ENCODE peak calls at places on chromosomes 13 and 19, in nine cellular contexts. One of them, this sample, is unnamed. For H3K27me3, the result is how much of the 10 kb centered on the place peaks cover.

GRCh38 chr13:48782429-48782840 is 128.7 kb downstream of the CYSLTR2 start:
- DNase-seq in colonic mucosa: no peak
- DNase-seq in esophagus muscularis mucosa: peak
- DNase-seq in left ventricle myocardium inferior: no peak
- DNase-seq in uterus: no peak
- DNase-seq in heart right ventricle: no peak
- DNase-seq in adrenal gland: no peak
- DNase-seq in thyroid gland: peak
- DNase-seq in tibial nerve: no peak
- DNase-seq in this sample: no peak

GRCh38 chr19:18464646-18465045 is 26.7 kb upstream of the ISYNA1 start:
- DNase-seq in tibial nerve: peak
- DNase-seq in left ventricle myocardium inferior: peak
- DNase-seq in esophagus muscularis mucosa: peak
- DNase-seq in adrenal gland: peak
- DNase-seq in uterus: peak
- DNase-seq in colonic mucosa: peak
- DNase-seq in thyroid gland: peak
- DNase-seq in heart right ventricle: peak
- DNase-seq in this sample: no peak

GRCh38 chr13:26476111-26476743 is 81.3 kb upstream of the WASF3 start:
- DNase-seq in adrenal gland: no peak
- DNase-seq in esophagus muscularis mucosa: no peak
- DNase-seq in uterus: no peak
- DNase-seq in tibial nerve: peak
- DNase-seq in thyroid gland: peak
- DNase-seq in colonic mucosa: no peak
- DNase-seq in left ventricle myocardium inferior: peak
- DNase-seq in heart right ventricle: no peak
- DNase-seq in this sample: no peak

GRCh38 chr13:51523082-51523518 is 61.2 kb upstream of the WDFY2 start:
- DNase-seq in colonic mucosa: no peak
- DNase-seq in left ventricle myocardium inferior: no peak
- DNase-seq in uterus: peak
- DNase-seq in tibial nerve: no peak
- DNase-seq in heart right ventricle: no peak
- DNase-seq in thyroid gland: peak
- DNase-seq in adrenal gland: peak
- DNase-seq in esophagus muscularis mucosa: no peak
- DNase-seq in this sample: no peak

GRCh38 chr19:30425885-30426838 is 54.0 kb downstream of the ZNF536 start:
- DNase-seq in esophagus muscularis mucosa: no peak
- DNase-seq in uterus: no peak
- DNase-seq in adrenal gland: no peak
- DNase-seq in colonic mucosa: no peak
- DNase-seq in left ventricle myocardium inferior: no peak
- DNase-seq in thyroid gland: no peak
- DNase-seq in heart right ventricle: no peak
- DNase-seq in tibial nerve: no peak
- DNase-seq in this sample: no peak

GRCh38 chr13:110944121-110944967 is 29.5 kb upstream of the ANKRD10 start:
- DNase-seq in esophagus muscularis mucosa: no peak
- DNase-seq in uterus: no peak
- DNase-seq in left ventricle myocardium inferior: no peak
- DNase-seq in tibial nerve: no peak
- DNase-seq in adrenal gland: no peak
- DNase-seq in heart right ventricle: no peak
- DNase-seq in colonic mucosa: no peak
- DNase-seq in thyroid gland: no peak
- DNase-seq in this sample: peak

GRCh38 chr19:14113762-14114414 is 3.7 kb downstream of the PRKACA start:
- DNase-seq in colonic mucosa: peak
- DNase-seq in left ventricle myocardium inferior: peak
- DNase-seq in esophagus muscularis mucosa: no peak
- DNase-seq in adrenal gland: peak
- DNase-seq in thyroid gland: no peak
- DNase-seq in heart right ventricle: peak
- DNase-seq in uterus: no peak
- DNase-seq in tibial nerve: no peak
- DNase-seq in this sample: no peak

GRCh38 chr19:13839938-13840750 is 36.8 kb upstream of the NANOS3 start:
- DNase-seq in adrenal gland: peak
- DNase-seq in left ventricle myocardium inferior: peak
- DNase-seq in tibial nerve: peak
- DNase-seq in heart right ventricle: peak
- DNase-seq in uterus: peak
- DNase-seq in thyroid gland: peak
- DNase-seq in esophagus muscularis mucosa: no peak
- DNase-seq in colonic mucosa: peak
- DNase-seq in this sample: no peak

GRCh38 chr13:33637978-33638743 is 179.8 kb upstream of the RFC3 start:
- DNase-seq in tibial nerve: no peak
- DNase-seq in colonic mucosa: no peak
- DNase-seq in uterus: no peak
- DNase-seq in thyroid gland: no peak
- DNase-seq in adrenal gland: peak
- DNase-seq in heart right ventricle: no peak
- DNase-seq in left ventricle myocardium inferior: no peak
- DNase-seq in esophagus muscularis mucosa: no peak
- DNase-seq in this sample: no peak

GRCh38 chr19:10692673-10693264 is 8.5 kb upstream of the QTRT1 start:
- DNase-seq in esophagus muscularis mucosa: no peak
- DNase-seq in heart right ventricle: no peak
- DNase-seq in thyroid gland: no peak
- DNase-seq in uterus: no peak
- DNase-seq in adrenal gland: no peak
- DNase-seq in colonic mucosa: no peak
- DNase-seq in tibial nerve: no peak
- DNase-seq in left ventricle myocardium inferior: no peak
- DNase-seq in this sample: no peak

GRCh38 chr19:43936219-43936618 is 1.1 kb upstream of the ZNF45 start:
- DNase-seq in left ventricle myocardium inferior: no peak
- DNase-seq in esophagus muscularis mucosa: no peak
- DNase-seq in tibial nerve: no peak
- DNase-seq in uterus: no peak
- DNase-seq in thyroid gland: no peak
- DNase-seq in heart right ventricle: no peak
- DNase-seq in adrenal gland: no peak
- DNase-seq in colonic mucosa: peak
- DNase-seq in this sample: no peak
- H3K4me3 ChIP-seq in left ventricle myocardium inferior: no peak
- H3K4me3 ChIP-seq in esophagus muscularis mucosa: no peak
- H3K4me3 ChIP-seq in tibial nerve: no peak
- H3K4me3 ChIP-seq in uterus: no peak
- H3K4me3 ChIP-seq in thyroid gland: no peak
- H3K4me3 ChIP-seq in heart right ventricle: no peak
- H3K4me3 ChIP-seq in adrenal gland: no peak
- H3K4me3 ChIP-seq in colonic mucosa: no peak
- H3K4me3 ChIP-seq in this sample: no peak

DNA sequence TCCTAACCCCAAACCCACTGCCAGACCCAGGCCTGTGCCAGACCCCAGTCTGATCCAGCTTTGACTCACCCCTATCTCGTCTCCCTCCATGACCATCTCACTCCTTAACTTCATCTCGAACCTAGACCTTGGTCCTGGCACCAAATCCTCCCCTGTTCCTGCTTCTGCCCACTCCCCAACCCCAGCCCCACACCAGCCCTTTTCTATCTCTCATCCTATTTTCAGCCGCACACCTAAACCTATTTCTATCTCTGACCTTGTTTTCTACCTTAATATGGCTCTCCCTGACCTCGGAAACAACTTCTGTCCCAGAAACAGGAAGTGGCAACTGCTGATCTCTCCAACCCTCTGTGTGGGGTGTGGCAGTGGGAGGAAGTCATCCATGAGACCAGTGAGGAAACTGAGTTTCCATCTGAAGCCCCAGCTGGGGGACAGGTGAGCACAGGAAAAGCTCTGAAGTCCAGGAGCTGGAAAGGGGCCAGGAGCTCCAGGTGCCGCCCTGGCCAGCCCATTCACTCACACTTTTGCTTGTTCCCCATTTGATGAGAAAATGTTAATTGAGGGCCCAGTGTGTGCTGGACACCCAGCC is 13.7 kb downstream of the PTH2 start:
- DNase-seq in left ventricle myocardium inferior: no peak
- DNase-seq in colonic mucosa: no peak
- DNase-seq in esophagus muscularis mucosa: no peak
- DNase-seq in adrenal gland: no peak
- DNase-seq in uterus: no peak
- DNase-seq in heart right ventricle: no peak
- DNase-seq in thyroid gland: no peak
- DNase-seq in tibial nerve: no peak
- DNase-seq in this sample: no peak
- H3K27me3 ChIP-seq in left ventricle myocardium inferior: half or more
- H3K27me3 ChIP-seq in colonic mucosa: under half
- H3K27me3 ChIP-seq in esophagus muscularis mucosa: under half
- H3K27me3 ChIP-seq in adrenal gland: under half
- H3K27me3 ChIP-seq in uterus: under half
- H3K27me3 ChIP-seq in heart right ventricle: under half
- H3K27me3 ChIP-seq in thyroid gland: under half
- H3K27me3 ChIP-seq in tibial nerve: under half
- H3K27me3 ChIP-seq in this sample: under half

GRCh38 chr19:19672816-19673215 is 4.2 kb downstream of the ZNF101 start:
- DNase-seq in colonic mucosa: no peak
- DNase-seq in heart right ventricle: no peak
- DNase-seq in esophagus muscularis mucosa: no peak
- DNase-seq in tibial nerve: no peak
- DNase-seq in thyroid gland: no peak
- DNase-seq in uterus: no peak
- DNase-seq in adrenal gland: no peak
- DNase-seq in left ventricle myocardium inferior: no peak
- DNase-seq in this sample: no peak

GRCh38 chr19:19679176-19680073 is 10.8 kb downstream of the ZNF101 start:
- DNase-seq in heart right ventricle: no peak
- DNase-seq in colonic mucosa: no peak
- DNase-seq in esophagus muscularis mucosa: no peak
- DNase-seq in left ventricle myocardium inferior: no peak
- DNase-seq in adrenal gland: no peak
- DNase-seq in thyroid gland: no peak
- DNase-seq in tibial nerve: no peak
- DNase-seq in uterus: no peak
- DNase-seq in this sample: no peak

GRCh38 chr19:19674315-19674714 is 5.7 kb downstream of the ZNF101 start:
- DNase-seq in colonic mucosa: no peak
- DNase-seq in tibial nerve: no peak
- DNase-seq in adrenal gland: no peak
- DNase-seq in heart right ventricle: no peak
- DNase-seq in uterus: no peak
- DNase-seq in thyroid gland: no peak
- DNase-seq in left ventricle myocardium inferior: no peak
- DNase-seq in esophagus muscularis mucosa: no peak
- DNase-seq in this sample: no peak

DNA sequence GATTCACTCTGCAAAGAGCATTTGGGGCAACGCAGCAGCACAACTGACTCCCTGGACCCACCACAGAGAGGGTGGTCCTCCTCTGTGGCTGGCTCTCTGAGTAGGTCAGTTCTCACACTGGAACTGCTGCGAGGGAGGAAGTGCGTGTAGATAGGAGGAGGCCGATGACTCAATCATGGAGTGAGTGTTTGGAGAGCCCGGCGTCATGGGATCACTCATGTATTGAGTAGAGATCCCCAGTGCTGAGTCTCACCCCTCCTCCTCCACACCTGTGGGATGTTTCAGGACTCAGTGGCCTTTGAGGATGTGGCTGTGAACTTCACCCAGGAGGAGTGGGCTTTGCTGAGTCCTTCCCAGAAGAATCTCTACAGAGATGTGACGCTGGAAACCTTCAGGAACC is 8.9 kb downstream of the ZNF101 start:
- DNase-seq in thyroid gland: no peak
- DNase-seq in heart right ventricle: no peak
- DNase-seq in esophagus muscularis mucosa: no peak
- DNase-seq in uterus: no peak
- DNase-seq in tibial nerve: no peak
- DNase-seq in left ventricle myocardium inferior: no peak
- DNase-seq in colonic mucosa: no peak
- DNase-seq in adrenal gland: no peak
- DNase-seq in this sample: no peak
- H3K4me3 ChIP-seq in thyroid gland: no peak
- H3K4me3 ChIP-seq in heart right ventricle: no peak
- H3K4me3 ChIP-seq in esophagus muscularis mucosa: no peak
- H3K4me3 ChIP-seq in uterus: no peak
- H3K4me3 ChIP-seq in tibial nerve: no peak
- H3K4me3 ChIP-seq in left ventricle myocardium inferior: no peak
- H3K4me3 ChIP-seq in colonic mucosa: no peak
- H3K4me3 ChIP-seq in adrenal gland: no peak
- H3K4me3 ChIP-seq in this sample: no peak

GRCh38 chr19:41935781-41936415 is 7.6 kb upstream of the ERFL start:
- DNase-seq in tibial nerve: no peak
- DNase-seq in left ventricle myocardium inferior: no peak
- DNase-seq in adrenal gland: no peak
- DNase-seq in esophagus muscularis mucosa: no peak
- DNase-seq in colonic mucosa: no peak
- DNase-seq in heart right ventricle: no peak
- DNase-seq in uterus: no peak
- DNase-seq in thyroid gland: no peak
- DNase-seq in this sample: no peak

GRCh38 chr19:41936416-41936850 is 8.2 kb upstream of the ERFL start:
- DNase-seq in tibial nerve: no peak
- DNase-seq in left ventricle myocardium inferior: no peak
- DNase-seq in uterus: no peak
- DNase-seq in adrenal gland: no peak
- DNase-seq in heart right ventricle: no peak
- DNase-seq in thyroid gland: no peak
- DNase-seq in esophagus muscularis mucosa: no peak
- DNase-seq in colonic mucosa: no peak
- DNase-seq in this sample: no peak

GRCh38 chr19:41933693-41934426 is 5.6 kb upstream of the ERFL start:
- DNase-seq in left ventricle myocardium inferior: no peak
- DNase-seq in thyroid gland: no peak
- DNase-seq in heart right ventricle: no peak
- DNase-seq in adrenal gland: no peak
- DNase-seq in tibial nerve: no peak
- DNase-seq in esophagus muscularis mucosa: no peak
- DNase-seq in colonic mucosa: no peak
- DNase-seq in uterus: no peak
- DNase-seq in this sample: no peak

GRCh38 chr19:41933131-41933458 is 4.8 kb upstream of the ERFL start:
- DNase-seq in adrenal gland: no peak
- DNase-seq in esophagus muscularis mucosa: no peak
- DNase-seq in colonic mucosa: no peak
- DNase-seq in thyroid gland: no peak
- DNase-seq in heart right ventricle: no peak
- DNase-seq in tibial nerve: no peak
- DNase-seq in left ventricle myocardium inferior: no peak
- DNase-seq in uterus: no peak
- DNase-seq in this sample: no peak

DNA sequence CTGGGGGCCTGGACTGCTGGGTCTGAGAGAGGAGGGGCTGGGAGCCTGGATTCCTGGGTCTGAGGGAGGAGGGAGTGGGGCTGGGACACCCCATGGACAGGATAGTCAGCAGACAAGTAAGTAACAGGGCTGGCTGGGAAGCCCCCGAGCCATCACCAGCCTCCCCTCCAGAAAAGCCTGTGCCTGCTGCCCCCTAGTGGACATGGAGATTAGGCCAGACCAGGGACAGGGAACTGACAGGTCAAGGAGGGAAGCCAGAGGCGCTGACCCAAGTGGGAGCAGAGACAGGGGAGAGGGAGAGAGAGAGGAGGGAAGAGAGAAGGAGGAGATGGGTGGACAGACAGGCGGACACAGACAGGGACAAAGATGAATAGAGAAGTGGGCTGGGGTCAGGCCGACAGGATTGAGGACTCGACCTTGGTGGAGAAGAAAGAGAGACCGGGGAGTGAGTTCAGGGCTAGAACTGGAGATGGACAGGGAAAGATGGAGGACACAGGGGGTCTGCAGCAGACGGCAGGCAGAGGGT is 6.7 kb upstream of the ERFL start:
- DNase-seq in heart right ventricle: peak
- DNase-seq in left ventricle myocardium inferior: peak
- DNase-seq in colonic mucosa: peak
- DNase-seq in uterus: peak
- DNase-seq in thyroid gland: peak
- DNase-seq in tibial nerve: peak
- DNase-seq in adrenal gland: peak
- DNase-seq in esophagus muscularis mucosa: no peak
- DNase-seq in this sample: peak
- H3K27me3 ChIP-seq in heart right ventricle: under half
- H3K27me3 ChIP-seq in left ventricle myocardium inferior: half or more
- H3K27me3 ChIP-seq in colonic mucosa: under half
- H3K27me3 ChIP-seq in uterus: under half
- H3K27me3 ChIP-seq in thyroid gland: under half
- H3K27me3 ChIP-seq in tibial nerve: half or more
- H3K27me3 ChIP-seq in adrenal gland: under half
- H3K27me3 ChIP-seq in esophagus muscularis mucosa: half or more
- H3K27me3 ChIP-seq in this sample: under half

This sample was measured in Caco-2.